ENCODE peak calls at places on chromosomes 13 and 19, in seven cellular contexts. K, N, G, P, T, E and U are unnamed samples.

GRCh38 chr13:47337781-47338507 is 441.1 kb upstream of the HTR2A start:
- DNase-seq in K (no peak), N (peak), G (no peak), P (no peak), T (peak), E (no peak), U (no peak)

GRCh38 chr19:1949304-1950101 is 8.5 kb downstream of the CSNK1G2 start:
- DNase-seq in K (no peak), N (no peak), G (no peak), P (no peak), T (no peak), E (no peak), U (no peak)

GRCh38 chr19:35459414-35460082 is 11.5 kb downstream of the FFAR2 start:
- DNase-seq in K (no peak), N (no peak), G (no peak), P (no peak), T (no peak), E (peak), U (no peak)

GRCh38 chr19:41871573-41872383 is 5.3 kb upstream of the CD79A start:
- DNase-seq in K (peak), N (no peak), G (no peak), P (no peak), T (no peak), E (no peak), U (peak)

GRCh38 chr19:51719251-51719901 is 4.4 kb downstream of the HAS1 start:
- DNase-seq in K (no peak), N (peak), G (no peak), P (no peak), T (no peak), E (no peak), U (no peak)

GRCh38 chr19:35404879-35405622 is 34.2 kb downstream of the GPR42 start:
- DNase-seq in K (peak), N (peak), G (no peak), P (no peak), T (peak), E (no peak), U (no peak)

GRCh38 chr19:13289295-13289694 is 139.1 kb downstream of the IER2 start:
- DNase-seq in K (no peak), N (no peak), G (no peak), P (no peak), T (no peak), E (no peak), U (no peak)

GRCh38 chr19:47124937-47125668 is 5.5 kb upstream of the SAE1 start:
- DNase-seq in K (no peak), N (peak), G (no peak), P (no peak), T (peak), E (no peak), U (no peak)

GRCh38 chr13:44739120-44739519 is 163.0 kb upstream of the TSC22D1 start:
- DNase-seq in K (no peak), N (no peak), G (no peak), P (no peak), T (no peak), E (no peak), U (no peak)

GRCh38 chr19:50204811-50205675 is 1.6 kb downstream of the MYH14 start:
- DNase-seq in K (peak), N (peak), G (no peak), P (no peak), T (no peak), E (peak), U (no peak)

GRCh38 chr19:13037161-13037560 is 41.9 kb downstream of the NFIX start:
- DNase-seq in K (no peak), N (no peak), G (no peak), P (no peak), T (peak), E (no peak), U (no peak)